ENCODE peak calls at places on chromosome 19, in five cellular contexts. Q is naive thymus-derived CD4-positive, alpha-beta T cell; Y is RWPE1; N is EH; L is NCI-H1092. T is an unnamed sample.

GRCh38 chr19:33828266-33829075 is 31.8 kb downstream of the KCTD15 start:
- DNase-seq in L (no peak), Y (no peak), Q (no peak), N (no peak), T (no peak)

GRCh38 chr19:51811344-51811743 is 16.4 kb downstream of the FPR3 start:
- DNase-seq in L (no peak), Q (no peak), N (no peak), Y (no peak), T (no peak)

GRCh38 chr19:51572415-51572814 is 1.3 kb downstream of the ZNF175 start:
- DNase-seq in Y (no peak), Q (no peak), N (peak), L (no peak), T (no peak)

GRCh38 chr19:16794456-16794855 is 34.7 kb upstream of the SIN3B start:
- DNase-seq in Y (no peak), N (no peak), L (no peak), Q (no peak), T (no peak)

GRCh38 chr19:13881692-13882418 is 4.9 kb downstream of the NANOS3 start:
- DNase-seq in L (no peak), Y (no peak), N (peak), Q (peak), T (no peak)

GRCh38 chr19:10104130-10104513 is 1.6 kb upstream of the ANGPTL6 start:
- DNase-seq in L (no peak), Y (no peak), Q (no peak), N (no peak), T (no peak)

GRCh38 chr19:46718934-46719551 is 2.1 kb upstream of the PRKD2 start:
- DNase-seq in N (no peak), L (no peak), Y (no peak), Q (no peak), T (no peak)

GRCh38 chr19:48196321-48196761 is 25.9 kb downstream of the ZSWIM9 start:
- DNase-seq in L (no peak), Y (no peak), N (no peak), Q (no peak), T (no peak)

GRCh38 chr19:53172892-53173291 is 14.0 kb upstream of the ZNF347 start:
- DNase-seq in Y (no peak), N (peak), Q (no peak), L (no peak), T (no peak)

GRCh38 chr19:35030257-35031071 is at the start of gene SCN1B:
- DNase-seq in Q (peak), L (no peak), N (peak), Y (peak), T (no peak)

GRCh38 chr19:46896076-46896794 is 35.4 kb downstream of the ARHGAP35 start:
- DNase-seq in Y (no peak), Q (no peak), N (no peak), L (no peak), T (no peak)

GRCh38 chr19:49741210-49741844 is 21.8 kb downstream of the TSKS start:
- DNase-seq in L (no peak), N (no peak), Y (no peak), Q (no peak), T (no peak)

GRCh38 chr19:16779539-16780163 is 49.5 kb upstream of the SIN3B start:
- DNase-seq in N (no peak), Q (no peak), L (no peak), Y (no peak), T (no peak)

GRCh38 chr19:50266896-50267295 is 62.3 kb downstream of the KCNC3 start:
- DNase-seq in L (no peak), Q (peak), Y (peak), N (no peak), T (no peak)

GRCh38 chr19:48920949-48921348 is 12.6 kb upstream of the DHDH start:
- DNase-seq in Y (no peak), Q (no peak), N (no peak), L (no peak), T (no peak)

GRCh38 chr19:49802836-49803528 is 10.1 kb downstream of the FUZ start:
- DNase-seq in Q (no peak), Y (no peak), N (no peak), L (no peak), T (no peak)

GRCh38 chr19:38304352-38304865 is 358 bp downstream of the C19orf33 start:
- DNase-seq in N (no peak), Y (no peak), L (no peak), Q (no peak), T (no peak)

GRCh38 chr19:15641901-15642491 is 1.3 kb downstream of the CYP4F3 start:
- DNase-seq in Q (no peak), L (no peak), N (no peak), Y (no peak), T (no peak)

GRCh38 chr19:28313633-28314032 is 899.3 kb downstream of the UQCRFS1 start:
- DNase-seq in L (no peak), Q (no peak), Y (peak), N (peak), T (peak)

T was measured in AG09309.